ENCODE peak calls at places on chromosomes 5 and 9, in seven cellular contexts. S is lower lobe of right lung, W is adrenal gland, P is fibroblast of lung, Y is ovary, L is IMR-90, N is hepatocyte. Q is an unnamed sample.

GRCh38 chr5:105167092-105167491 is 1604.5 kb upstream of the NUDT12 start:
- DNase-seq in S (no peak), W (no peak), P (no peak), Y (no peak), L (no peak), N (no peak), Q (no peak)

GRCh38 chr9:87787735-87788134 is 61.8 kb downstream of the CTSL start:
- DNase-seq in S (no peak), W (no peak), P (no peak), Y (no peak), L (no peak), N (no peak), Q (peak; percentile 34)

GRCh38 chr9:9102295-9102694 is 1302.7 kb upstream of the DMAC1 start:
- DNase-seq in S (no peak), W (no peak), P (no peak), Y (no peak), L (no peak), N (no peak), Q (no peak)

GRCh38 chr9:3659647-3660046 is 133.8 kb upstream of the RFX3 start:
- DNase-seq in S (no peak), W (no peak), P (no peak), Y (no peak), L (no peak), N (no peak), Q (no peak)

GRCh38 chr9:87883990-87884389 is 1.3 kb downstream of the SPATA31E1 start:
- DNase-seq in S (no peak), W (no peak), P (no peak), Y (no peak), L (no peak), N (no peak), Q (no peak)

GRCh38 chr9:27162045-27162444 is 53.0 kb downstream of the TEK start:
- DNase-seq in S (no peak), W (no peak), P (peak; percentile 69), Y (no peak), L (peak; percentile 79), N (peak; percentile 8), Q (no peak)

GRCh38 chr9:71683598-71684235 is 84.6 kb downstream of the CEMIP2 start:
- DNase-seq in S (peak; percentile 59), W (peak; percentile 29), P (peak; percentile 67), Y (peak; percentile 32), L (peak; percentile 61), N (peak; percentile 28), Q (peak; percentile 70)

GRCh38 chr5:124072570-124072969 is 560.6 kb downstream of the CSNK1G3 start:
- DNase-seq in S (no peak), W (no peak), P (no peak), Y (no peak), L (no peak), N (no peak), Q (no peak)

GRCh38 chr5:177089146-177089545 is 2.4 kb downstream of the FGFR4 start:
- DNase-seq in S (no peak), W (peak; percentile 25), P (peak; percentile 46), Y (peak; percentile 74), L (no peak), N (no peak), Q (no peak)

GRCh38 chr5:42108468-42108867 is 183.4 kb downstream of the FBXO4 start:
- DNase-seq in S (no peak), W (no peak), P (no peak), Y (no peak), L (no peak), N (no peak), Q (peak; percentile 10)

GRCh38 chr5:45695680-45696093 is 493 bp downstream of the HCN1 start:
- DNase-seq in S (no peak), W (no peak), P (no peak), Y (no peak), L (no peak), N (no peak), Q (no peak)

GRCh38 chr9:16202913-16203734 is 650.3 kb downstream of the CCDC171 start:
- DNase-seq in S (no peak), W (no peak), P (peak; percentile 93), Y (no peak), L (peak; percentile 91), N (peak; percentile 28), Q (peak; percentile 91)

GRCh38 chr9:111980398-111980797 is 83.8 kb downstream of the UGCG start:
- DNase-seq in S (no peak), W (no peak), P (no peak), Y (no peak), L (no peak), N (no peak), Q (no peak)

GRCh38 chr5:142717582-142718215 is 31.8 kb upstream of the FGF1 start:
- DNase-seq in S (no peak), W (peak; percentile 51), P (peak; percentile 79), Y (no peak), L (peak; percentile 72), N (peak; percentile 69), Q (peak; percentile 56)

GRCh38 chr9:14395300-14396082 is 81.5 kb upstream of the NFIB start:
- DNase-seq in S (no peak), W (peak; percentile 10), P (no peak), Y (peak; percentile 47), L (no peak), N (no peak), Q (no peak)

GRCh38 chr9:134307223-134307600 is 19.0 kb upstream of the RXRA start:
- DNase-seq in S (peak; percentile 15), W (no peak), P (no peak), Y (no peak), L (no peak), N (no peak), Q (no peak)

GRCh38 chr9:73074176-73074708 is 77.4 kb upstream of the ANXA1 start:
- DNase-seq in S (no peak), W (no peak), P (no peak), Y (no peak), L (no peak), N (no peak), Q (no peak)

GRCh38 chr5:1515311-1515920 is 8.3 kb downstream of the LPCAT1 start:
- DNase-seq in S (peak; percentile 49), W (no peak), P (no peak), Y (peak; percentile 3), L (no peak), N (no peak), Q (no peak)

GRCh38 chr5:1516615-1517601 is 6.9 kb downstream of the LPCAT1 start:
- DNase-seq in S (peak; percentile 64), W (no peak), P (peak; percentile 83), Y (peak; percentile 2), L (peak; percentile 93), N (no peak), Q (no peak)

GRCh38 chr5:1515921-1516571 is 7.7 kb downstream of the LPCAT1 start:
- DNase-seq in S (no peak), W (no peak), P (no peak), Y (peak; percentile 4), L (peak; percentile 55), N (peak; percentile 68), Q (peak; percentile 87)

GRCh38 chr5:1519631-1520141 is 4.1 kb downstream of the LPCAT1 start:
- DNase-seq in S (no peak), W (no peak), P (no peak), Y (peak; percentile 4), L (no peak), N (no peak), Q (no peak)

DNA sequence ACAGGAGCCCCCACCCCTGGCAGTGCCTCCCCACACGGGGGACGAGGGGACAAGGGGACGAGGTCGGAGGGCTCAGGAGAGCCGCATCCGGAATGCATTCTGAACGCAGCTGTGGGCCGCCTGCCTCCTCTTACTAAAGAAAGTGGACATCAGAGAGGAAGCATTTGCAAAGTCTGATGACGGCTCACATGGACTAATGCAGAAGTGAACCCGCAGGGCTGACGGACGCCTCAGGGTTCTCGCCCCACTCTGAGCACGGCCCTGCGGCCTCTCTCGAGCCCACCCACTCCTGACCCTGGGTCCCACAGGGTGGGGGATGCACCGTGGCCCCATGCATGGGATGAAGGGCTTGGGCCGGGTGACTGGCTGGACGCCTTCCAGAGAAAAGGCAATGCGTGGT is 5.9 kb downstream of the LPCAT1 start:
- DNase-seq in S (peak; percentile 52), W (peak; percentile 23), P (no peak), Y (peak; percentile 3), L (no peak), N (no peak), Q (no peak)
- H3K27ac ChIP-seq in S (peak overlapping the region; percentile 60), W (no peak overlapping the region), P (peak overlapping the region; percentile 95), Y (no peak overlapping the region), L (peak overlapping the region; percentile 12), N (no peak overlapping the region), Q (peak overlapping the region; percentile 76)

DNA sequence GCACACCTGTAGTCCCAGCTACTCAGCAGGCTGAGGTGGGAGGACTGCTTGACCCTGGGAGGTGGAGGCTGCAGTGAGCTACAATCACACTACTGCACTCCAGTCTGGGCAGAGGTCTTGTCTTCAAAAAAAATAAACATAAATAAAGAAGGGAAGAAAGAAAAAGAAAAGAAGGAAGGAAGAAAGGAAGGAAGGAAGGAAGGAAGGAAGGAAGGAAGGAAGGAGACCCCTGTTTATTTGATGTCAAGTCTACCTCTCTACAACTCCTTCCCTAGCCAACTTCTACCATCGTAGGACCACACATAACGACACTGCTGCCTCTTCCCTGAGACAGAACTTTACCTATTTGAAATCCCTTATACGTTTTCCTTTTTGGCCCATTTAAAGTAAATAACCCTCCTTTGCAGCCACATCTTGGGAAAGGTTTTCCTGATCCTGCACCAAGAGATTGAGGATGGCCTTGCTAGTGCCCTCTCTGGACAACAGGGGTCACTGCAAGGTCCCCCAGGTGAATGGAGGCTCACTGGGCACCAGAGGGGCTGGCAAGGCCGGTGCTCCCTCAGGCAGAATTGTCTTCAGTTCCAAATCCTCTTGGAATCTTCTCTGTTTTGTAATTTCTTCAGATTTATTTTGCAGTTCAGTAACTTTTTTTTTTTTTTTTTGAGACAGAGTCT is 10.5 kb downstream of the RPS14 start:
- DNase-seq in S (no peak), W (peak; percentile 39), P (no peak), Y (no peak), L (no peak), N (peak; percentile 42), Q (peak; percentile 51)
- TF ChIP-seq CTCF in S (peak; percentile 56), W (peak; percentile 30), P (peak; percentile 39), Y (no peak), L (peak; percentile 47), N (peak; percentile 28), Q (no peak)

GRCh38 chr5:158039441-158039840 is 180.5 kb upstream of the CLINT1 start:
- DNase-seq in S (no peak), W (no peak), P (no peak), Y (no peak), L (no peak), N (no peak), Q (no peak)

GRCh38 chr5:158045696-158046095 is 186.8 kb upstream of the CLINT1 start:
- DNase-seq in S (no peak), W (no peak), P (no peak), Y (no peak), L (no peak), N (no peak), Q (no peak)

DNA sequence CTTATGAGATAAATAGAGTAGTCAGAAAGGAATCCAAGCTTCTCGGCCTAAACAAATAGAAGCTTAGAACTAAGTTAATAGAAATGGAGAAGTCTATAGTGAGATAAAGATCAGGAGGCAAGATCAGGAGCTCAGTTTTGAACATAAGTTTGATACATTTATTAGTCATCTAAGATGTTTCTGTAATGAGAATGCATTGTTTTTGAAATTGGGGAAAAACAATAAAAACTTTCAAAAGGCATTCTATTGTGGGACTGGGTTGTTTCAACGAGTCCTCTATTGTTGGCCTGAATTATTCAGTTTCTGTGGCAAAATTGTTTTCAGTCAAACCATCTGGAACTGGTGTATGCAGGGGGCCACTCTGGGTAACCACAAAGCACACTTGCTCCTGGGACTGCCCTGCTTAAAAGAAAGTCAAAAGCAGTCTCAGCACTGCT is 181.0 kb upstream of the CLINT1 start:
- DNase-seq in S (no peak), W (no peak), P (no peak), Y (no peak), L (no peak), N (no peak), Q (no peak)
- H3K27ac ChIP-seq in S (no peak overlapping the region), W (no peak overlapping the region), P (no peak overlapping the region), Y (no peak overlapping the region), L (no peak overlapping the region), N (no peak overlapping the region), Q (no peak overlapping the region)

GRCh38 chr5:86617756-86618577 is at the start of gene COX7C:
- DNase-seq in S (peak; percentile 90), W (peak; percentile 96), P (peak; percentile 97), Y (peak; percentile 90), L (peak; percentile 95), N (peak; percentile 97), Q (peak; percentile 96)
- TF ChIP-seq CTCF in S (no peak), W (no peak), P (no peak), Y (no peak), L (no peak), N (no peak), Q (no peak)